ENCODE peak calls at places on chromosomes 3 and 15, in five cellular contexts. W, C, M, S and K are unnamed samples.

GRCh38 chr3:57942872-57943283 is 65.3 kb upstream of the FLNB start:
- DNase-seq in M (no peak), S (no peak), W (no peak), C (no peak), K (peak; percentile 48)

GRCh38 chr15:78879517-78880241 is 7.0 kb downstream of the MORF4L1 start:
- DNase-seq in M (no peak), S (no peak), C (no peak), W (no peak), K (no peak)

GRCh38 chr3:171379281-171379680 is 80.9 kb downstream of the TNIK start:
- DNase-seq in M (no peak), C (no peak), S (no peak), W (no peak), K (no peak)

GRCh38 chr3:178483704-178484103 is 52.5 kb upstream of the KCNMB2 start:
- DNase-seq in C (no peak), M (no peak), S (no peak), W (no peak), K (no peak)

GRCh38 chr3:41370307-41370706 is 171.0 kb downstream of the CTNNB1 start:
- DNase-seq in W (no peak), M (no peak), S (no peak), C (no peak), K (no peak)

GRCh38 chr15:69576948-69577351 is 124.3 kb downstream of the RPLP1 start:
- DNase-seq in M (no peak), S (no peak), C (no peak), W (no peak), K (peak; percentile 63)

GRCh38 chr15:29090617-29091466 is 178.8 kb downstream of the NSMCE3 start:
- DNase-seq in M (peak; percentile 59), C (peak; percentile 56), W (no peak), S (peak; percentile 52), K (no peak)

GRCh38 chr3:136023264-136023978 is 57.9 kb downstream of the PPP2R3A start:
- DNase-seq in S (no peak), M (no peak), W (no peak), C (no peak), K (no peak)

GRCh38 chr3:52904000-52904399 is 6.7 kb upstream of the STIMATE start:
- DNase-seq in C (no peak), S (no peak), W (no peak), M (no peak), K (no peak)

GRCh38 chr3:28053759-28054158 is 187.7 kb upstream of the CMC1 start:
- DNase-seq in S (no peak), M (no peak), W (no peak), C (no peak), K (no peak)

GRCh38 chr3:15108082-15108545 is 9.2 kb upstream of the RBSN start:
- DNase-seq in C (no peak), S (peak; percentile 72), M (peak; percentile 87), W (peak; percentile 75), K (peak; percentile 68)

GRCh38 chr3:36969540-36970432 is 23.1 kb downstream of the EPM2AIP1 start:
- DNase-seq in S (peak; percentile 43), W (no peak), M (peak; percentile 92), C (peak; percentile 83), K (no peak)

GRCh38 chr3:43753743-43754142 is 63.0 kb downstream of the ABHD5 start:
- DNase-seq in S (no peak), M (no peak), C (no peak), W (no peak), K (no peak)

GRCh38 chr3:23442598-23443383 is 239.7 kb downstream of the UBE2E2 start:
- DNase-seq in W (no peak), C (no peak), S (no peak), M (no peak), K (no peak)

GRCh38 chr3:148737104-148737525 is 39.4 kb downstream of the AGTR1 start:
- DNase-seq in W (no peak), M (no peak), C (no peak), S (no peak), K (no peak)

GRCh38 chr3:24829632-24830229 is 335.1 kb upstream of the THRB start:
- DNase-seq in S (no peak), W (peak; percentile 14), C (no peak), M (peak; percentile 72), K (peak; percentile 46)

GRCh38 chr3:72258786-72259185 is 473.8 kb upstream of the PROK2 start:
- DNase-seq in S (no peak), W (no peak), C (no peak), M (no peak), K (no peak)

GRCh38 chr3:71708478-71709098 is 16.6 kb downstream of the EIF4E3 start:
- DNase-seq in C (no peak), S (no peak), W (no peak), M (no peak), K (no peak)

GRCh38 chr3:52401551-52401950 is 43.4 kb downstream of the SEMA3G start:
- DNase-seq in S (no peak), W (no peak), C (peak; percentile 21), M (no peak), K (no peak)

GRCh38 chr15:31227235-31227634 is 99.4 kb upstream of the KLF13 start:
- DNase-seq in C (no peak), S (no peak), M (no peak), W (no peak), K (no peak)
- H3K4me1 ChIP-seq in C (peaks cover 10% of the 10 kb centered on the region), S (peaks cover 7% of the 10 kb centered on the region), M (peaks cover 14% of the 10 kb centered on the region), W (peaks cover 14% of the 10 kb centered on the region), K (no peaks in the 10 kb centered on the region)

GRCh38 chr3:134364061-134364935 is 9.9 kb downstream of the AMOTL2 start:
- DNase-seq in W (peak; percentile 96), M (peak; percentile 97), S (no peak), C (peak; percentile 97), K (peak; percentile 87)
- H3K4me3 ChIP-seq in W (peak overlapping the region; percentile 56), M (peak overlapping the region; percentile 27), S (peak overlapping the region; percentile 48), C (no peak overlapping the region), K (peak overlapping the region; percentile 25)

GRCh38 chr3:98972155-98972554 is 70.7 kb upstream of the DCBLD2 start:
- DNase-seq in S (no peak), M (no peak), C (no peak), W (no peak), K (no peak)

GRCh38 chr3:98977520-98977919 is 76.0 kb upstream of the DCBLD2 start:
- DNase-seq in W (no peak), S (no peak), C (no peak), M (no peak), K (no peak)

GRCh38 chr3:98971183-98971681 is 69.7 kb upstream of the DCBLD2 start:
- DNase-seq in M (no peak), S (no peak), W (no peak), C (no peak), K (no peak)

GRCh38 chr3:98972720-98973119 is 71.2 kb upstream of the DCBLD2 start:
- DNase-seq in M (no peak), S (no peak), C (no peak), W (no peak), K (no peak)

GRCh38 chr3:98974442-98974841 is 72.9 kb upstream of the DCBLD2 start:
- DNase-seq in C (no peak), S (no peak), W (no peak), M (no peak), K (no peak)
- H3K4me1 ChIP-seq in C (peaks cover 48% of the 10 kb centered on the region), S (no peaks in the 10 kb centered on the region), W (no peaks in the 10 kb centered on the region), M (no peaks in the 10 kb centered on the region), K (no peaks in the 10 kb centered on the region)

GRCh38 chr15:63460210-63461135 is 43.9 kb upstream of the USP3 start:
- DNase-seq in C (no peak), W (no peak), S (no peak), M (no peak), K (peak; percentile 57)

GRCh38 chr15:63458794-63459395 is 45.5 kb upstream of the USP3 start:
- DNase-seq in M (no peak), S (no peak), W (no peak), C (no peak), K (no peak)

GRCh38 chr15:63462053-63462452 is 42.3 kb upstream of the USP3 start:
- DNase-seq in S (no peak), C (no peak), W (no peak), M (no peak), K (no peak)

GRCh38 chr15:63463030-63463429 is 41.4 kb upstream of the USP3 start:
- DNase-seq in W (no peak), C (no peak), S (no peak), M (no peak), K (no peak)

DNA sequence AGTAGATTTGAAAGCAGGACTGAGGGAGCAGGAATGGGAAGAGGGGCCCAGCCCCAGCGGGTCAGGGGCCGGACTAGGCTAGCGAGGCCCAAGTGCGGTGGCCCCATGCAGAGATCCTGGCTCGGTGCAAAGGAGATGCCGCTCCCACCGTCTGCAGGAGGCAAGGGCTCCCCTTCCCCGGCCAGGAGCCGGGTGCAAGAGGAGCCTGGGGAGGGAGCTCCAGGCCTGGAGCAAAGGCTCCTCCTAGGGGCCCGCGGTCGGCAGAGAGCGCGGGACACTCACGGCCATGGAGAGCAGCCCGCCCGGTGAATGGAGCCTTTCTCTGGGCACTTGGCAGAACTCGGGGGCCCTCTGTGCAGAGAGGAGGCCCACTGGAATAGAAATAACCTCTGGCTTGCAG is 43.2 kb upstream of the USP3 start:
- DNase-seq in W (no peak), S (no peak), C (no peak), M (peak; percentile 71), K (no peak)
- H3K4me3 ChIP-seq in W (no peak overlapping the region), S (no peak overlapping the region), C (no peak overlapping the region), M (peak overlapping the region; percentile 17), K (no peak overlapping the region)

DNA sequence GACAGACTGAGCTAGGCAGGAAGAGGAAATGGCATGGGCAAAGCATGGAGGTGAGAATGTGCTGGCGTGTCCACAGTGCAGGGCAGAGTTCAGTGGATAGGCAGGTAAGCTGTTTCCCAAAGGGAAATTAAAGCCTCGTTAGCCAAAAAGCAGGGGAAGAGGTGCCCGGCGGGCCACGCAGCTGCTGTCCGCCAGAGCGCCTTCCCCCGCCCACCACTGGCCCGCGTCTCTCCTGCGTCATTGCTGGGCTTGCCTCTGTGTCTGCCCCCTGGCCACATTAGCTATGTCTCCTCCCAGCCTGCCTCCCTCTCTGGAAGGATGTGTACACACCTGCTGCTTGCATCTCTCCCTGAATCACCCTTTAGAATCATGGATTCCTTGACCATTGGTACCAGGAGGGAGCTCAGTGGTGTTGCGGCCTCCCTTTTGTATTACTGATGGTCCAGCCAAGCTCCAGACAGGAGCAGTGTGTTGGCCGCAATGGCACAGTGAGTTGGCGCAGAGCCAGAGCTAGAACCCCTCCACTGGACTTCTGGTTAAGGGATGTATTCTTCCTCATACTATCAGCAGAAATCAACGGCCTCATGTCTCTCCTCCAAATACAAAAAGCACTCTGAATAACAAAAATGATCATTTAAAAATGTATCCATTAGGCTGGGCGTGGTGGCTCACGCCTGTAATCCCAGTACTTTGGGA is 26.6 kb downstream of the SLC28A1 start:
- DNase-seq in W (peak; percentile 37), M (no peak), S (no peak), C (no peak), K (no peak)
- H3K4me1 ChIP-seq in W (peaks cover 56% of the 10 kb centered on the region), M (no peaks in the 10 kb centered on the region), S (no peaks in the 10 kb centered on the region), C (peaks cover 31% of the 10 kb centered on the region), K (peaks cover 10% of the 10 kb centered on the region)

GRCh38 chr3:126473292-126474168 is 2.2 kb downstream of the ZXDC start:
- DNase-seq in S (no peak), C (peak; percentile 18), W (no peak), M (no peak), K (no peak)
- H3K4me3 ChIP-seq in S (peak overlapping the region; percentile 20), C (peak overlapping the region; percentile 99), W (peak overlapping the region; percentile 87), M (peak overlapping the region; percentile 75), K (peak overlapping the region; percentile 68)